ENCODE peak calls at places on chromosome 5, in nine cellular contexts. X is left ventricle myocardium inferior; R is colonic mucosa; A is HEK293T; J is memory B cell; C is cardiac muscle cell; S is GM12865; Y is iPS-NIHi11; F is activated CD8-positive, alpha-beta memory T cell treated with anti-CD3 and anti-CD28 coated beads, Interleukin-2, amount 50 U/mL, for 48 hours. L is an unnamed sample.

GRCh38 chr5:78974011-78974410 is 11.1 kb downstream of the ARSB start:
- DNase-seq in R (no peak), Y (no peak), A (no peak), X (peak), J (no peak), S (no peak), C (no peak), F (no peak), L (no peak)

GRCh38 chr5:125558466-125558865 is 812.0 kb upstream of the ZNF608 start:
- DNase-seq in J (no peak), Y (no peak), F (no peak), S (no peak), R (no peak), A (no peak), X (no peak), C (peak), L (no peak)

GRCh38 chr5:157520911-157521703 is 54.5 kb downstream of the ADAM19 start:
- DNase-seq in C (peak), A (no peak), J (no peak), Y (peak), F (no peak), X (peak), S (no peak), R (no peak), L (no peak)

GRCh38 chr5:7884491-7885273 is 15.7 kb downstream of the MTRR start:
- DNase-seq in S (no peak), F (no peak), A (no peak), C (no peak), R (no peak), J (no peak), Y (no peak), X (no peak), L (no peak)

GRCh38 chr5:50553560-50553984 is 112.5 kb upstream of the EMB start:
- DNase-seq in Y (no peak), F (no peak), J (no peak), X (no peak), C (no peak), S (no peak), A (no peak), R (no peak), L (no peak)

GRCh38 chr5:89286320-89286719 is 403.3 kb upstream of the MEF2C start:
- DNase-seq in C (no peak), A (no peak), J (no peak), S (no peak), Y (no peak), F (no peak), R (no peak), X (no peak), L (no peak)

GRCh38 chr5:43420241-43420640 is 8.1 kb upstream of the CCL28 start:
- DNase-seq in C (no peak), X (no peak), F (no peak), J (no peak), A (no peak), S (no peak), Y (peak), R (no peak), L (no peak)

GRCh38 chr5:159475026-159475425 is 144.7 kb upstream of the IL12B start:
- DNase-seq in A (no peak), R (no peak), C (no peak), J (no peak), Y (no peak), F (no peak), S (no peak), X (no peak), L (no peak)

GRCh38 chr5:73448072-73448432 is 525 bp downstream of the FOXD1 start:
- DNase-seq in Y (no peak), C (no peak), R (no peak), S (peak), F (peak), J (peak), X (no peak), A (no peak), L (no peak)

GRCh38 chr5:177111720-177112394 is 21.7 kb upstream of the NSD1 start:
- DNase-seq in A (peak), S (peak), R (peak), Y (peak), C (peak), J (peak), X (peak), F (peak), L (peak)

GRCh38 chr5:149203896-149204544 is 62.7 kb downstream of the ABLIM3 start:
- DNase-seq in R (no peak), F (no peak), A (no peak), S (no peak), C (no peak), X (no peak), J (no peak), Y (no peak), L (no peak)

GRCh38 chr5:90888511-90889324 is 330.1 kb downstream of the ADGRV1 start:
- DNase-seq in X (no peak), F (no peak), Y (no peak), A (no peak), R (no peak), S (no peak), C (peak), J (no peak), L (no peak)

GRCh38 chr5:390571-391491 is 52.1 kb upstream of the EXOC3 start:
- DNase-seq in X (no peak), Y (no peak), A (no peak), C (no peak), J (no peak), S (no peak), R (peak), F (peak), L (no peak)

GRCh38 chr5:122846051-122846567 is 696 bp downstream of the SNX24 start:
- DNase-seq in Y (no peak), A (no peak), R (no peak), F (no peak), J (no peak), S (no peak), X (no peak), C (peak), L (no peak)

GRCh38 chr5:91383027-91383955 is at the start of gene ARRDC3:
- DNase-seq in F (peak), Y (peak), J (peak), A (peak), X (peak), C (peak), R (peak), S (peak), L (peak)

GRCh38 chr5:88765798-88766197 is 117.2 kb downstream of the MEF2C start:
- DNase-seq in R (no peak), F (no peak), A (no peak), C (no peak), Y (no peak), S (no peak), J (no peak), X (no peak), L (no peak)

GRCh38 chr5:149325894-149326293 is 19.4 kb upstream of the GRPEL2 start:
- DNase-seq in A (no peak), J (no peak), Y (no peak), S (no peak), F (no peak), X (no peak), R (no peak), C (peak), L (no peak)

GRCh38 chr5:119063579-119064379 is 7.1 kb upstream of the DMXL1 start:
- DNase-seq in J (no peak), X (no peak), R (peak), A (peak), Y (no peak), F (no peak), S (no peak), C (peak), L (no peak)

GRCh38 chr5:74241751-74242140 is 398.8 kb downstream of the ENC1 start:
- DNase-seq in F (no peak), S (peak), C (no peak), Y (no peak), A (no peak), X (no peak), R (no peak), J (no peak), L (no peak)

GRCh38 chr5:68255305-68256130 is 40.0 kb downstream of the PIK3R1 start:
- DNase-seq in S (no peak), R (no peak), J (no peak), X (no peak), A (no peak), Y (no peak), F (no peak), C (no peak), L (peak)

GRCh38 chr5:116600876-116601275 is 26.3 kb upstream of the SEMA6A start:
- DNase-seq in R (no peak), A (no peak), Y (no peak), S (no peak), F (no peak), J (no peak), C (no peak), X (no peak), L (no peak)

GRCh38 chr5:142829821-142830220 is 59.6 kb downstream of the ARHGAP26 start:
- DNase-seq in X (no peak), C (peak), F (no peak), J (no peak), S (no peak), R (no peak), Y (no peak), A (no peak), L (no peak)

GRCh38 chr5:169422087-169422486 is 121.1 kb upstream of the SLIT3 start:
- DNase-seq in C (no peak), J (no peak), X (no peak), S (no peak), R (no peak), F (no peak), A (no peak), Y (no peak), L (no peak)

GRCh38 chr5:170719551-170719950 is 64.0 kb upstream of the GABRP start:
- DNase-seq in A (no peak), C (no peak), X (no peak), R (no peak), J (no peak), Y (no peak), S (no peak), F (no peak), L (no peak)

GRCh38 chr5:41156739-41157138 is 56.6 kb downstream of the C6 start:
- DNase-seq in J (no peak), Y (no peak), C (peak), X (no peak), A (no peak), F (no peak), S (no peak), R (no peak), L (no peak)

GRCh38 chr5:73451218-73452130 is 2.9 kb upstream of the FOXD1 start:
- DNase-seq in R (peak), X (peak), S (peak), C (peak), F (peak), J (peak), A (peak), Y (peak), L (peak)

GRCh38 chr5:107403561-107403960 is 267.2 kb downstream of the EFNA5 start:
- DNase-seq in X (no peak), S (no peak), F (no peak), R (no peak), C (no peak), J (no peak), Y (no peak), A (no peak), L (no peak)

L was measured in T-helper 22 cell.